ENCODE peak calls at places on chromosomes 6 and 20, in ten cellular contexts. X is T1000, D is LoVo, W is HT1080, R is left cardiac atrium, I is IMR-90, Y is nucleus accumbens, H is NCI-H2171 treated with DMSO at 0.1 percent for 48 hours, G is iPS-NIHi11, M is body of pancreas. L is an unnamed sample.
A peak's percentile ranks its signal among the peaks of the same experiment; 100 is the strongest.

GRCh38 chr6:129749749-129750120 is 39.8 kb upstream of the ARHGAP18 start:
- DNase-seq in X (no peak), D (peak; percentile 43), W (peak; percentile 89), R (no peak), I (peak; percentile 83), Y (no peak), H (no peak), G (no peak), M (peak; percentile 8), L (peak; percentile 36)

GRCh38 chr20:8152183-8152582 is 20.1 kb downstream of the PLCB1 start:
- DNase-seq in X (no peak), D (no peak), W (peak; percentile 38), R (no peak), I (peak; percentile 65), Y (no peak), H (no peak), G (no peak), M (no peak), L (peak; percentile 60)

GRCh38 chr6:159852877-159853276 is 37.9 kb upstream of the MAS1 start:
- DNase-seq in X (no peak), D (no peak), W (no peak), R (no peak), I (no peak), Y (no peak), H (no peak), G (no peak), M (peak; percentile 18), L (peak; percentile 24)

GRCh38 chr6:166726193-166726592 is 99.1 kb upstream of the RPS6KA2 start:
- DNase-seq in X (no peak), D (no peak), W (no peak), R (no peak), I (no peak), Y (no peak), H (no peak), G (no peak), M (no peak), L (no peak)

GRCh38 chr6:87808005-87808757 is 106.1 kb upstream of the AKIRIN2 start:
- DNase-seq in X (no peak), D (peak; percentile 69), W (peak; percentile 86), R (no peak), I (peak; percentile 37), Y (no peak), H (no peak), G (no peak), M (no peak), L (peak; percentile 96)

GRCh38 chr6:51778666-51779065 is 308.7 kb downstream of the PKHD1 start:
- DNase-seq in X (no peak), D (no peak), W (no peak), R (no peak), I (no peak), Y (no peak), H (no peak), G (no peak), M (no peak), L (peak; percentile 84)

GRCh38 chr6:138857792-138858191 is 61.9 kb downstream of the ECT2L start:
- DNase-seq in X (no peak), D (no peak), W (peak; percentile 5), R (no peak), I (no peak), Y (no peak), H (no peak), G (no peak), M (no peak), L (no peak)

GRCh38 chr20:36243726-36244125 is 7.4 kb downstream of the AAR2 start:
- DNase-seq in X (no peak), D (no peak), W (no peak), R (no peak), I (no peak), Y (no peak), H (no peak), G (no peak), M (peak; percentile 68), L (no peak)

GRCh38 chr6:54084234-54084633 is 27.0 kb upstream of the MLIP start:
- DNase-seq in X (no peak), D (no peak), W (no peak), R (no peak), I (no peak), Y (no peak), H (no peak), G (no peak), M (no peak), L (no peak)

GRCh38 chr6:82072113-82072512 is 175.4 kb downstream of the IBTK start:
- DNase-seq in X (no peak), D (no peak), W (no peak), R (no peak), I (peak; percentile 20), Y (no peak), H (peak; percentile 85), G (no peak), M (no peak), L (no peak)

GRCh38 chr6:161639772-161640171 is 365.9 kb upstream of the AGPAT4 start:
- DNase-seq in X (no peak), D (no peak), W (no peak), R (no peak), I (no peak), Y (no peak), H (no peak), G (no peak), M (no peak), L (no peak)

GRCh38 chr6:134351615-134352474 is 33.9 kb upstream of the SGK1 start:
- DNase-seq in X (no peak), D (no peak), W (no peak), R (no peak), I (peak; percentile 33), Y (no peak), H (peak; percentile 59), G (peak; percentile 29), M (no peak), L (no peak)

GRCh38 chr6:74578339-74578738 is 627.5 kb downstream of the COL12A1 start:
- DNase-seq in X (no peak), D (no peak), W (peak; percentile 44), R (no peak), I (peak; percentile 89), Y (no peak), H (no peak), G (peak; percentile 15), M (no peak), L (peak; percentile 80)

GRCh38 chr6:82006027-82006738 is 241.4 kb downstream of the IBTK start:
- DNase-seq in X (no peak), D (no peak), W (peak; percentile 39), R (no peak), I (peak; percentile 40), Y (no peak), H (peak; percentile 38), G (peak; percentile 14), M (peak; percentile 13), L (peak; percentile 43)

GRCh38 chr20:17818187-17818586 is 118.4 kb downstream of the BANF2 start:
- DNase-seq in X (no peak), D (no peak), W (no peak), R (no peak), I (no peak), Y (no peak), H (no peak), G (no peak), M (no peak), L (no peak)

GRCh38 chr6:113585246-113585645 is 271.9 kb upstream of the MARCKS start:
- DNase-seq in X (no peak), D (no peak), W (no peak), R (no peak), I (no peak), Y (no peak), H (no peak), G (no peak), M (no peak), L (peak; percentile 33)

GRCh38 chr6:6969761-6970223 is 138.0 kb upstream of the RREB1 start:
- DNase-seq in X (no peak), D (peak; percentile 95), W (peak; percentile 27), R (no peak), I (no peak), Y (no peak), H (peak; percentile 38), G (peak; percentile 25), M (peak; percentile 97), L (peak; percentile 95)

GRCh38 chr6:156776470-156776840 is 723 bp upstream of the ARID1B start:
- DNase-seq in X (no peak), D (peak; percentile 52), W (no peak), R (no peak), I (peak; percentile 44), Y (no peak), H (peak; percentile 82), G (no peak), M (peak; percentile 19), L (peak; percentile 36)

GRCh38 chr6:138528986-138529385 is 29.7 kb upstream of the NHSL1 start:
- DNase-seq in X (no peak), D (no peak), W (no peak), R (no peak), I (no peak), Y (no peak), H (no peak), G (no peak), M (no peak), L (no peak)

GRCh38 chr6:104182811-104183210 is 676.9 kb downstream of the HACE1 start:
- DNase-seq in X (no peak), D (no peak), W (peak; percentile 11), R (no peak), I (no peak), Y (no peak), H (no peak), G (no peak), M (no peak), L (no peak)

GRCh38 chr20:4512891-4513550 is 208.7 kb upstream of the PRND start:
- DNase-seq in X (no peak), D (peak; percentile 77), W (peak; percentile 93), R (no peak), I (peak; percentile 95), Y (no peak), H (no peak), G (no peak), M (no peak), L (peak; percentile 97)

GRCh38 chr20:16258766-16259165 is 314.5 kb downstream of the KIF16B start:
- DNase-seq in X (no peak), D (no peak), W (no peak), R (no peak), I (no peak), Y (no peak), H (no peak), G (no peak), M (no peak), L (no peak)

GRCh38 chr6:126076992-126077664 is 90.8 kb downstream of the TRMT11 start:
- DNase-seq in X (no peak), D (no peak), W (no peak), R (no peak), I (no peak), Y (no peak), H (no peak), G (no peak), M (no peak), L (no peak)

GRCh38 chr6:33277663-33278391 is 904 bp downstream of the B3GALT4 start:
- DNase-seq in X (no peak), D (no peak), W (peak; percentile 49), R (no peak), I (no peak), Y (no peak), H (no peak), G (peak; percentile 37), M (no peak), L (no peak)

GRCh38 chr6:53536561-53536960 is 8.3 kb downstream of the GCLC start:
- DNase-seq in X (no peak), D (no peak), W (no peak), R (no peak), I (no peak), Y (no peak), H (no peak), G (no peak), M (no peak), L (no peak)

GRCh38 chr6:85923013-85923430 is 280.3 kb upstream of the SYNCRIP start:
- DNase-seq in X (peak; percentile 44), D (peak; percentile 56), W (peak; percentile 67), R (no peak), I (peak; percentile 51), Y (peak; percentile 31), H (peak; percentile 68), G (peak; percentile 66), M (peak; percentile 64), L (peak; percentile 61)

L was measured in renal cortical epithelial cell.